ENCODE peak calls at places on chromosome 5, in ten cellular contexts. O is endothelial cell, P is mammary epithelial cell, D is heart right ventricle, Z is AG04450, Y is bronchial epithelial cell, N is endodermal cell, V is keratinocyte, K is osteocyte, X is A549. M is an unnamed sample.

GRCh38 chr5:138408023-138408422 is 30.8 kb upstream of the REEP2 start:
- DNase-seq in O (no peak), P (no peak), D (no peak), Z (no peak), Y (peak), N (no peak), V (no peak), K (no peak), X (no peak), M (no peak)

GRCh38 chr5:168681556-168682183 is 102.5 kb upstream of the PANK3 start:
- DNase-seq in O (no peak), P (peak), D (peak), Z (no peak), Y (peak), N (peak), V (no peak), K (no peak), X (no peak), M (no peak)

GRCh38 chr5:37055383-37055990 is 178.9 kb downstream of the NIPBL start:
- DNase-seq in O (no peak), P (peak), D (no peak), Z (no peak), Y (peak), N (no peak), V (no peak), K (no peak), X (no peak), M (no peak)

GRCh38 chr5:56124885-56125250 is 108.3 kb downstream of the ANKRD55 start:
- DNase-seq in O (no peak), P (no peak), D (no peak), Z (no peak), Y (no peak), N (no peak), V (no peak), K (no peak), X (no peak), M (no peak)

GRCh38 chr5:179284751-179285191 is 60.5 kb downstream of the ADAMTS2 start:
- DNase-seq in O (no peak), P (no peak), D (no peak), Z (no peak), Y (no peak), N (no peak), V (no peak), K (no peak), X (no peak), M (no peak)

GRCh38 chr5:93721045-93721444 is 20.4 kb downstream of the POU5F2 start:
- DNase-seq in O (no peak), P (no peak), D (no peak), Z (no peak), Y (no peak), N (no peak), V (no peak), K (no peak), X (no peak), M (no peak)

GRCh38 chr5:32202394-32202793 is 28.3 kb upstream of the GOLPH3 start:
- DNase-seq in O (no peak), P (no peak), D (no peak), Z (peak), Y (no peak), N (no peak), V (no peak), K (no peak), X (no peak), M (no peak)

GRCh38 chr5:58116346-58116745 is 343.5 kb downstream of the PLK2 start:
- DNase-seq in O (no peak), P (no peak), D (no peak), Z (no peak), Y (no peak), N (no peak), V (no peak), K (no peak), X (no peak), M (no peak)

GRCh38 chr5:136819526-136820302 is 454.4 kb upstream of the TRPC7 start:
- DNase-seq in O (no peak), P (no peak), D (no peak), Z (no peak), Y (no peak), N (no peak), V (no peak), K (no peak), X (no peak), M (no peak)

GRCh38 chr5:66513130-66513529 is 83.1 kb upstream of the MAST4 start:
- DNase-seq in O (no peak), P (no peak), D (no peak), Z (no peak), Y (no peak), N (no peak), V (no peak), K (no peak), X (no peak), M (no peak)

GRCh38 chr5:37738057-37738691 is 101.7 kb downstream of the GDNF start:
- DNase-seq in O (no peak), P (peak), D (no peak), Z (peak), Y (peak), N (no peak), V (peak), K (no peak), X (no peak), M (peak)

GRCh38 chr5:52073993-52074689 is 690.9 kb downstream of the ISL1 start:
- DNase-seq in O (no peak), P (no peak), D (no peak), Z (no peak), Y (no peak), N (no peak), V (no peak), K (no peak), X (no peak), M (no peak)

GRCh38 chr5:68345166-68345565 is 129.6 kb downstream of the PIK3R1 start:
- DNase-seq in O (no peak), P (no peak), D (no peak), Z (no peak), Y (no peak), N (no peak), V (no peak), K (no peak), X (no peak), M (no peak)

GRCh38 chr5:96141749-96142148 is 180.1 kb upstream of the ELL2 start:
- DNase-seq in O (no peak), P (peak), D (no peak), Z (no peak), Y (peak), N (no peak), V (no peak), K (no peak), X (no peak), M (no peak)

GRCh38 chr5:178306430-178307225 is 74.0 kb upstream of the PHYKPL start:
- DNase-seq in O (no peak), P (no peak), D (peak), Z (no peak), Y (no peak), N (peak), V (no peak), K (no peak), X (no peak), M (no peak)

GRCh38 chr5:134289509-134290113 is 63.7 kb upstream of the PPP2CA start:
- DNase-seq in O (peak), P (peak), D (no peak), Z (peak), Y (peak), N (peak), V (peak), K (no peak), X (peak), M (peak)

GRCh38 chr5:148455055-148455675 is 71.4 kb downstream of the FBXO38 start:
- DNase-seq in O (no peak), P (no peak), D (no peak), Z (no peak), Y (peak), N (no peak), V (no peak), K (no peak), X (no peak), M (no peak)

GRCh38 chr5:72163349-72163983 is 56.2 kb downstream of the MAP1B start:
- DNase-seq in O (no peak), P (no peak), D (no peak), Z (no peak), Y (no peak), N (no peak), V (no peak), K (no peak), X (no peak), M (no peak)

GRCh38 chr5:57298985-57299491 is 125.2 kb downstream of the GPBP1 start:
- DNase-seq in O (peak), P (peak), D (no peak), Z (peak), Y (peak), N (peak), V (peak), K (no peak), X (peak), M (peak)

GRCh38 chr5:149829954-149830353 is 99.8 kb downstream of the PPARGC1B start:
- DNase-seq in O (no peak), P (no peak), D (no peak), Z (no peak), Y (no peak), N (no peak), V (no peak), K (no peak), X (peak), M (no peak)
- TF ChIP-seq CTCF in O (no peak), P (peak), D (peak), Z (peak), Y (no peak), N (peak), V (no peak), K (peak), X (no peak), M (peak)

GRCh38 chr5:81835813-81836458 is 85.0 kb upstream of the SSBP2 start:
- DNase-seq in O (no peak), P (no peak), D (no peak), Z (no peak), Y (no peak), N (no peak), V (no peak), K (no peak), X (no peak), M (no peak)

GRCh38 chr5:81837667-81838306 is 86.9 kb upstream of the SSBP2 start:
- DNase-seq in O (no peak), P (no peak), D (no peak), Z (no peak), Y (no peak), N (no peak), V (no peak), K (no peak), X (no peak), M (no peak)

GRCh38 chr5:81842795-81843377 is 92.0 kb upstream of the SSBP2 start:
- DNase-seq in O (no peak), P (peak), D (no peak), Z (no peak), Y (peak), N (no peak), V (no peak), K (no peak), X (no peak), M (no peak)

GRCh38 chr5:81834021-81834660 is 83.2 kb upstream of the SSBP2 start:
- DNase-seq in O (no peak), P (no peak), D (no peak), Z (no peak), Y (no peak), N (no peak), V (no peak), K (no peak), X (no peak), M (no peak)

GRCh38 chr5:81838307-81838906 is 87.5 kb upstream of the SSBP2 start:
- DNase-seq in O (no peak), P (no peak), D (no peak), Z (no peak), Y (peak), N (peak), V (no peak), K (no peak), X (peak), M (peak)
- TF ChIP-seq CTCF in O (peak), P (peak), D (peak), Z (peak), Y (peak), N (peak), V (peak), K (peak), X (peak), M (peak)

GRCh38 chr5:141031006-141031405 is 20.2 kb upstream of the PCDHB1 start:
- DNase-seq in O (no peak), P (no peak), D (no peak), Z (no peak), Y (no peak), N (no peak), V (no peak), K (no peak), X (no peak), M (no peak)
- TF ChIP-seq CTCF in O (no peak), P (no peak), D (no peak), Z (no peak), Y (no peak), N (no peak), V (no peak), K (no peak), X (no peak), M (no peak)

GRCh38 chr5:174817610-174818009 is 93.2 kb downstream of the MSX2 start:
- DNase-seq in O (no peak), P (no peak), D (no peak), Z (no peak), Y (no peak), N (no peak), V (no peak), K (no peak), X (no peak), M (no peak)

GRCh38 chr5:174818430-174818829 is 94.0 kb downstream of the MSX2 start:
- DNase-seq in O (no peak), P (no peak), D (no peak), Z (no peak), Y (no peak), N (no peak), V (no peak), K (no peak), X (no peak), M (no peak)

GRCh38 chr5:174811438-174811837 is 87.1 kb downstream of the MSX2 start:
- DNase-seq in O (no peak), P (no peak), D (no peak), Z (no peak), Y (no peak), N (no peak), V (no peak), K (no peak), X (no peak), M (no peak)

GRCh38 chr5:174816858-174817257 is 92.5 kb downstream of the MSX2 start:
- DNase-seq in O (no peak), P (no peak), D (no peak), Z (no peak), Y (no peak), N (no peak), V (no peak), K (no peak), X (no peak), M (no peak)
- TF ChIP-seq CTCF in O (peak), P (peak), D (peak), Z (peak), Y (no peak), N (peak), V (peak), K (peak), X (no peak), M (peak)

GRCh38 chr5:91641730-91642350 is 258.7 kb upstream of the ARRDC3 start:
- DNase-seq in O (no peak), P (peak), D (no peak), Z (peak), Y (peak), N (no peak), V (no peak), K (no peak), X (peak), M (peak)
- TF ChIP-seq CTCF in O (peak), P (peak), D (peak), Z (peak), Y (peak), N (peak), V (no peak), K (peak), X (peak), M (peak)

GRCh38 chr5:53917095-53917494 is 356.7 kb downstream of the NDUFS4 start:
- DNase-seq in O (no peak), P (peak), D (no peak), Z (no peak), Y (peak), N (no peak), V (no peak), K (no peak), X (peak), M (no peak)
- TF ChIP-seq CTCF in O (peak), P (peak), D (no peak), Z (peak), Y (peak), N (peak), V (peak), K (no peak), X (no peak), M (no peak)

DNA sequence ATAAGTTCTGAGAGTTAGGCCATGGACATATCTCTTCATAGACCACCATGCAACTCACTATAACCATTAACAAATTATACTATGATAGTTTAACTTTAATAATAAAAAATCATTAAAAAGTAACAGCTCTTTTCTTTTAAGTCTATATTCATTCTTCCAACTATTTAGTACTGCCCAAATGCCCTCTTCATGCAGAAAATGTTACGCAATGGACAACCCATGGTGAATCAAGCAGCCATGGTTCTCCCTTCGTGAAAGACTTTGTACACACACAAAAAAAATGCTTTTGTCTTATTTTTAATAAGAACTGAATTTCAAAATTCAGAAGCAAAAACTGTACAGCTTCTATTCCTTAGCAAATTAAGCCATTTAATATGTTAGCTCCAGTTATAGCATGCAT is 401.1 kb downstream of the EFNA5 start:
- DNase-seq in O (no peak), P (no peak), D (no peak), Z (no peak), Y (no peak), N (no peak), V (no peak), K (no peak), X (no peak), M (no peak)
- TF ChIP-seq CTCF in O (no peak), P (no peak), D (no peak), Z (no peak), Y (no peak), N (no peak), V (no peak), K (no peak), X (no peak), M (no peak)

GRCh38 chr5:150641826-150642566 is 1.5 kb downstream of the SYNPO start:
- DNase-seq in O (no peak), P (no peak), D (no peak), Z (no peak), Y (no peak), N (no peak), V (no peak), K (no peak), X (no peak), M (no peak)

GRCh38 chr5:150639751-150640150 is 709 bp upstream of the SYNPO start:
- DNase-seq in O (no peak), P (no peak), D (no peak), Z (no peak), Y (no peak), N (no peak), V (no peak), K (no peak), X (no peak), M (no peak)

GRCh38 chr5:150639317-150639738 is 1.1 kb upstream of the SYNPO start:
- DNase-seq in O (no peak), P (no peak), D (no peak), Z (no peak), Y (no peak), N (no peak), V (no peak), K (no peak), X (no peak), M (no peak)

GRCh38 chr5:150641006-150641570 is 628 bp downstream of the SYNPO start:
- DNase-seq in O (no peak), P (no peak), D (peak), Z (no peak), Y (peak), N (no peak), V (no peak), K (no peak), X (peak), M (peak)

DNA sequence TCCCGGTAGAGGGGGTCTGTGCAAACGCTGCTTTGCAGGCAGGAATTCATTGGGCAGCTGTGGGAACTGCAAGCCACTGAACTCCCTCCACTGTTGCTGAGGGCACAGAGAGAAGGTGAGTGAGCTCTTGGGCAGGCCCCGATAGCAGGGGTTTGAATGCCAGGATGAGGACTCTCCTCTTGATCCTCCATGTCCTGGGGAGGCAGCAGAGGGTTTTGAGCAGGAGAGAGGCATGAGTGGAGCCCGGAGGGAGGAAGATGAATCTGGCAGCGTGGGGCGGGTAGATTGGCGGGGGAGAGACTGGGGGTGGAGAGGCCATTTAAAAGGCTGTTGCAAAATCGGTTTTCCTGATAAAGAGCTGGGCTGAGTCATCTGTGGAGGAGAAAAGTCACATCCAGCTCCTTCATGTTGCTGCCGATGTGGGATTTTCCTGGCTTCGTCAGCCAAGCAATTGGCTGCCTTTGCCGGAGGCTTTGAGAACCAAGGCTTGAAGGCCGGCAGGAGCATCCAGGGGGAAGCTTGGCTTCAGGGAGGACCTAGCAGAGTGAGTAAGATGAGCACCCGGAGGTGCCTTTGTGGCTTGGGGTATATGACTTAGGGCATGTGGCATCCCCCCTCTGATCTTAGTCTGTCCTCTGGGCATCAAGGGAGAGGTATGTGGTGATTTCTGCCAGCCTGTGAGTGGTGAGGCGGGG is at the start of gene SYNPO:
- DNase-seq in O (no peak), P (peak), D (peak), Z (peak), Y (peak), N (no peak), V (peak), K (no peak), X (peak), M (peak)
- TF ChIP-seq CTCF in O (no peak), P (no peak), D (no peak), Z (no peak), Y (no peak), N (no peak), V (no peak), K (no peak), X (no peak), M (peak)